ENCODE peak calls at places on chromosomes 16 and 17, in seven cellular contexts. H is SJCRH30, S is thoracic aorta, U is mucosa of descending colon, Q is endodermal cell, J is ovary, R is neural progenitor cell. Z is an unnamed sample.

GRCh38 chr16:88619859-88620655 is 18.3 kb upstream of the IL17C start:
- DNase-seq in H (no peak), S (no peak), U (peak; percentile 41), Q (no peak), J (no peak), R (no peak), Z (no peak)

GRCh38 chr17:67506966-67507365 is 129.9 kb downstream of the PITPNC1 start:
- DNase-seq in H (no peak), S (no peak), U (no peak), Q (peak; percentile 27), J (no peak), R (no peak), Z (no peak)

GRCh38 chr17:27315322-27315721 is 21.4 kb downstream of the WSB1 start:
- DNase-seq in H (no peak), S (peak; percentile 84), U (peak; percentile 83), Q (no peak), J (peak; percentile 73), R (no peak), Z (no peak)

GRCh38 chr17:64936117-64936516 is 16.8 kb upstream of the LRRC37A3 start:
- DNase-seq in H (no peak), S (no peak), U (no peak), Q (no peak), J (no peak), R (no peak), Z (no peak)

GRCh38 chr16:50069060-50069459 is 3.3 kb downstream of the HEATR3 start:
- DNase-seq in H (no peak), S (no peak), U (no peak), Q (no peak), J (no peak), R (no peak), Z (no peak)

GRCh38 chr16:13767215-13767614 is 152.7 kb upstream of the ERCC4 start:
- DNase-seq in H (no peak), S (no peak), U (no peak), Q (no peak), J (no peak), R (peak; percentile 69), Z (no peak)

GRCh38 chr17:5413682-5414081 is 5.8 kb downstream of the NUP88 start:
- DNase-seq in H (no peak), S (no peak), U (peak; percentile 10), Q (no peak), J (no peak), R (no peak), Z (no peak)

GRCh38 chr16:50622029-50622428 is 59.1 kb downstream of the SNX20 start:
- DNase-seq in H (no peak), S (no peak), U (no peak), Q (no peak), J (no peak), R (no peak), Z (no peak)

GRCh38 chr16:4709481-4709880 is 16.1 kb downstream of the NUDT16L1 start:
- DNase-seq in H (peak; percentile 23), S (no peak), U (no peak), Q (no peak), J (no peak), R (no peak), Z (no peak)

GRCh38 chr17:31371511-31372097 is 19.9 kb upstream of the RAB11FIP4 start:
- DNase-seq in H (peak; percentile 69), S (no peak), U (no peak), Q (no peak), J (no peak), R (no peak), Z (no peak)

GRCh38 chr17:81390436-81391214 is 4.6 kb upstream of the BAHCC1 start:
- DNase-seq in H (no peak), S (no peak), U (no peak), Q (no peak), J (no peak), R (no peak), Z (no peak)
- H3K4me1 ChIP-seq in H (peaks cover 43% of the 10 kb centered on the region), S (peaks cover 20% of the 10 kb centered on the region), U (peaks cover 41% of the 10 kb centered on the region), Q (peaks cover 17% of the 10 kb centered on the region), J (peaks cover 28% of the 10 kb centered on the region), R (peaks cover 64% of the 10 kb centered on the region), Z (peaks cover 12% of the 10 kb centered on the region)

DNA sequence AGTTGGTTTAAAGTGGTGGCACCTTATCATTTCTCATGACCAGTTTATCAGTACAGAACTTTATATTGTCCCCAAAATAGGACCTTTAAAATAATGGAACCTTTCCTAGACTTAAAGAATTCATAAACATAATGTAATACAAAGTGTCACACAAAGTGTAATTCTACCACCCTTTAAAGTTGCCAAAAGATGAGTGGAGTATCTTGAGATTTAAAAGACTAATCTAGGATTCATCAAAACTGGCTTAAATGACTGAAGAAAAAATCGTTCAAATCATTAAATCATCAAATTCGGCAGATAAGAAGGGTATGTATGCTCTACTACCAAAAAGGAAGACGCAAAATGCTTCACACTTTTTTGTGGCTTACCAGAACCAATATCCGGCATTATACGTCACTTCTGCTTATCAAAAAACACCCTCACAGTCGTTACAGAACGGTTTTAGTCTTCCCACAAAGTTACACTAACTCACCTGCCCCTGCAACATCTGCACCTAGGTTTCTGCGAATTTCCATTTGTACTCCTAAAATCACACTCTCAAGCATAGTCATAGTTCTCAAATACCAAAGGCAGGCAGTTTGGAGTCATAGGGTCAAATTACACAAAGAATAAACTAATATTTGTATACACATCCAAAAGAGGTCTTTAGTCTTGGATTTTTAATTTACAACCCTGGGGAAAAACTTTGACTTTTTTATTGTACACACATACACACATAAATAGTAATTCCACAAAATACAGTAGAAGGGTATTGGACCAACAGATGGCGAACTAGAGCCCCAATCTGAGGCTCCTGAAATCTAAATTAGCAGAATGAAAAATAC is 1.4 kb upstream of the KANSL1 start:
- DNase-seq in H (peak; percentile 69), S (no peak), U (peak; percentile 73), Q (no peak), J (no peak), R (peak; percentile 33), Z (no peak)
- H3K4me3 ChIP-seq in H (peak overlapping the region; percentile 96), S (peak overlapping the region; percentile 93), U (no peak overlapping the region), Q (peak overlapping the region; percentile 84), J (peak overlapping the region; percentile 88), R (peak overlapping the region; percentile 98), Z (peak overlapping the region; percentile 60)

DNA sequence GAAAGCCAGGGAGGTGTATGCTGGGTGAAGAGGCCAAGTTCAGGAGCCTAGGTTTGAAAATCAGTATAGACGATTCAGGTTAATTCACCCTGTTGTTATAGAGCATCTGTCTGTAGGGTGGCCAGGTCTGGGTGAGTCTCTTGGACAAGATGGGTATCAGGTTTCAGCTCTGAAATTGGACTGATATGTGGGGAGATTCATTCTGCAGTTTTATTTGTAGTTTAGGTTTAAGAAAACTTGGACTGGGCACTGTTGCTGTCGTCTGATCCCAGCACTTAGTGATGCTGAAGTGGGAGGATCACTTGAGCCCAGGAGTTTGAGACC is 17.8 kb downstream of the ABCC1 start:
- DNase-seq in H (no peak), S (no peak), U (no peak), Q (no peak), J (no peak), R (no peak), Z (no peak)
- H3K4me1 ChIP-seq in H (peaks cover 5% of the 10 kb centered on the region), S (peaks cover 42% of the 10 kb centered on the region), U (no peaks in the 10 kb centered on the region), Q (no peaks in the 10 kb centered on the region), J (peaks cover 10% of the 10 kb centered on the region), R (peaks cover 7% of the 10 kb centered on the region), Z (peaks cover 42% of the 10 kb centered on the region)

GRCh38 chr17:7577327-7578199 is 1.9 kb upstream of the CD68 start:
- DNase-seq in H (no peak), S (no peak), U (no peak), Q (peak; percentile 58), J (no peak), R (no peak), Z (no peak)
- H3K4me3 ChIP-seq in H (no peak overlapping the region), S (no peak overlapping the region), U (no peak overlapping the region), Q (no peak overlapping the region), J (no peak overlapping the region), R (no peak overlapping the region), Z (no peak overlapping the region)

DNA sequence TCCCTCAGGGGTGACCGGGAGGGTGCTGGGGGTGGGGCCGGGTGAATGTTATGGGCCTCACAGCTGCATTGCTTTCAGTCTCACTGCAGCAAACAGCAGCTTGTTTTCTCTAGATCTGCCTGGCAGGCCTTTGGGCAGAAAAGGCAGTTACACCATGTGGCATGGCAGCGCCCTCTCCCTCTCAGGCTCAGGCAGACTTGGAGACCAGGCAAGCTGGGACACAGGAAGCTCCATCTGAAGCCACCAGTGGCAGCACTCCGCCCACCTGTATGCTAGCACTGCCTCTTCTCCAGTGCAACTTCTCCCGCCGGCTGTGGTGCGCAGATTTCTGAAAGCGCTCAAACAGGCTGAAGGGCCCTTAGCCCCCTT is 66.4 kb downstream of the MPRIP start:
- DNase-seq in H (no peak), S (no peak), U (peak; percentile 65), Q (peak; percentile 73), J (no peak), R (no peak), Z (no peak)
- H3K4me1 ChIP-seq in H (no peaks in the 10 kb centered on the region), S (peaks cover 39% of the 10 kb centered on the region), U (peaks cover 42% of the 10 kb centered on the region), Q (no peaks in the 10 kb centered on the region), J (peaks cover 35% of the 10 kb centered on the region), R (peaks cover 19% of the 10 kb centered on the region), Z (peaks cover 24% of the 10 kb centered on the region)

GRCh38 chr16:78259883-78260282 is 160.4 kb downstream of the WWOX start:
- DNase-seq in H (no peak), S (no peak), U (no peak), Q (peak; percentile 67), J (no peak), R (peak; percentile 41), Z (no peak)

GRCh38 chr16:78269251-78269650 is 169.8 kb downstream of the WWOX start:
- DNase-seq in H (no peak), S (no peak), U (no peak), Q (no peak), J (no peak), R (no peak), Z (no peak)

GRCh38 chr16:78258651-78259050 is 159.2 kb downstream of the WWOX start:
- DNase-seq in H (no peak), S (no peak), U (no peak), Q (no peak), J (no peak), R (no peak), Z (no peak)

DNA sequence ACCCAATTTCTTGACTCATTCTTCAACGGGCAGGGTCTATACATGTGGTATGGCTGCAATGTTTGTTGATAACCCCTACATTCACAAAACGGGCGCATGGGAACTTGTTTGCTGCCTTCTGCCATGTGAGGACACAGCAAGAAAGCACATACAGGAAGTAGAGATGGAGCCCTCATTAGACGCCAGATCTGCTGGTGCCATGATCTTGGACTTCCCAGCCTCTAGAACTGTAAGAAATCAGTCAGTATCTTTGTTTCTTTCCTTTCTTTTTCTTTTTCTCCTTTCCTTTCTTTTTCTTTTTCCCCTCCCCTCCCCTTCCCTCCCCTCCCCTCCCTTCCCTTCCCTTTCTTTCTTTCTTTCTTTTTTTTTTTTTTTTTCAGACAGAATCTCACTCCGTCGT is 165.2 kb downstream of the WWOX start:
- DNase-seq in H (no peak), S (no peak), U (no peak), Q (no peak), J (no peak), R (no peak), Z (no peak)
- H3K4me3 ChIP-seq in H (no peak overlapping the region), S (no peak overlapping the region), U (no peak overlapping the region), Q (peak overlapping the region; percentile 8), J (no peak overlapping the region), R (no peak overlapping the region), Z (no peak overlapping the region)

GRCh38 chr16:57748596-57748995 is 13.0 kb downstream of the KATNB1 start:
- DNase-seq in H (no peak), S (no peak), U (no peak), Q (no peak), J (no peak), R (no peak), Z (peak; percentile 62)
- H3K4me1 ChIP-seq in H (peaks cover 4% of the 10 kb centered on the region), S (no peaks in the 10 kb centered on the region), U (no peaks in the 10 kb centered on the region), Q (no peaks in the 10 kb centered on the region), J (no peaks in the 10 kb centered on the region), R (peaks cover 9% of the 10 kb centered on the region), Z (no peaks in the 10 kb centered on the region)